ENCODE peak calls at places on chromosome 2, in nine cellular contexts. D is right atrium auricular region; W is PC-9; V is keratinocyte; X is CD8-positive, alpha-beta T cell; T is PC-3; B is colonic mucosa; S is neural progenitor cell; C is sigmoid colon. N is an unnamed sample. For H3K4me1 and H3K36me3, the result is how much of the 10 kb centered on the place peaks cover.

GRCh38 chr2:127647242-127648190 is 1.6 kb downstream of the GPR17 start:
- DNase-seq in D (no peak), W (no peak), V (no peak), X (no peak), T (peak), B (no peak), S (no peak), C (peak), N (no peak)

GRCh38 chr2:172283476-172283875 is 143.9 kb upstream of the ITGA6 start:
- DNase-seq in D (no peak), W (no peak), V (no peak), X (no peak), T (no peak), B (no peak), S (no peak), C (no peak), N (no peak)

GRCh38 chr2:25323612-25324189 is 18.0 kb downstream of the DNMT3A start:
- DNase-seq in D (no peak), W (no peak), V (no peak), X (no peak), T (no peak), B (no peak), S (no peak), C (no peak), N (no peak)

GRCh38 chr2:69831354-69831905 is 2.0 kb downstream of the GMCL1 start:
- DNase-seq in D (no peak), W (no peak), V (no peak), X (no peak), T (no peak), B (no peak), S (no peak), C (no peak), N (no peak)

GRCh38 chr2:236679906-236680305 is 110.3 kb downstream of the ACKR3 start:
- DNase-seq in D (no peak), W (no peak), V (no peak), X (no peak), T (peak), B (no peak), S (no peak), C (no peak), N (no peak)

GRCh38 chr2:196584903-196585302 is 54.6 kb upstream of the CCDC150 start:
- DNase-seq in D (no peak), W (no peak), V (no peak), X (no peak), T (peak), B (no peak), S (no peak), C (no peak), N (no peak)

GRCh38 chr2:49219741-49220140 is 65.4 kb upstream of the FSHR start:
- DNase-seq in D (no peak), W (no peak), V (no peak), X (no peak), T (no peak), B (no peak), S (no peak), C (no peak), N (no peak)

GRCh38 chr2:27714851-27715291 is 51.2 kb downstream of the SLC4A1AP start:
- DNase-seq in D (peak), W (no peak), V (no peak), X (no peak), T (no peak), B (no peak), S (peak), C (no peak), N (no peak)

GRCh38 chr2:159124931-159125467 is 156.6 kb downstream of the TANC1 start:
- DNase-seq in D (no peak), W (no peak), V (no peak), X (no peak), T (peak), B (no peak), S (no peak), C (no peak), N (peak)

GRCh38 chr2:159410276-159410675 is 123.8 kb upstream of the WDSUB1 start:
- DNase-seq in D (no peak), W (no peak), V (no peak), X (no peak), T (no peak), B (no peak), S (no peak), C (no peak), N (no peak)

GRCh38 chr2:222404126-222404891 is 20.0 kb upstream of the SGPP2 start:
- DNase-seq in D (no peak), W (no peak), V (no peak), X (no peak), T (no peak), B (no peak), S (no peak), C (no peak), N (no peak)

GRCh38 chr2:61758991-61759390 is 94.9 kb downstream of the FAM161A start:
- DNase-seq in D (no peak), W (no peak), V (no peak), X (no peak), T (no peak), B (no peak), S (no peak), C (no peak), N (no peak)

GRCh38 chr2:69514406-69514805 is 77.2 kb upstream of the NFU1 start:
- DNase-seq in D (no peak), W (no peak), V (no peak), X (no peak), T (no peak), B (no peak), S (peak), C (no peak), N (peak)

GRCh38 chr2:213015387-213016165 is 135.8 kb downstream of the IKZF2 start:
- DNase-seq in D (no peak), W (no peak), V (no peak), X (no peak), T (no peak), B (no peak), S (no peak), C (no peak), N (no peak)

GRCh38 chr2:129744649-129745048 is 234.8 kb upstream of the RAB6C start:
- DNase-seq in D (no peak), W (no peak), V (no peak), X (no peak), T (no peak), B (no peak), S (peak), C (no peak), N (no peak)

GRCh38 chr2:165114345-165114943 is 89.4 kb downstream of the SCN3A start:
- DNase-seq in D (no peak), W (no peak), V (no peak), X (no peak), T (peak), B (no peak), S (no peak), C (no peak), N (no peak)

GRCh38 chr2:42513252-42513918 is 19.6 kb upstream of the KCNG3 start:
- DNase-seq in D (no peak), W (peak), V (no peak), X (no peak), T (peak), B (peak), S (peak), C (no peak), N (peak)

GRCh38 chr2:71453404-71454220 is at the start of gene DYSF:
- DNase-seq in D (no peak), W (peak), V (no peak), X (no peak), T (peak), B (no peak), S (peak), C (peak), N (no peak)
- H3K4me1 ChIP-seq in D (half or more), W (half or more), V (under half), X (under half), T (under half), B (under half), S (under half), C (half or more), N (under half)

DNA sequence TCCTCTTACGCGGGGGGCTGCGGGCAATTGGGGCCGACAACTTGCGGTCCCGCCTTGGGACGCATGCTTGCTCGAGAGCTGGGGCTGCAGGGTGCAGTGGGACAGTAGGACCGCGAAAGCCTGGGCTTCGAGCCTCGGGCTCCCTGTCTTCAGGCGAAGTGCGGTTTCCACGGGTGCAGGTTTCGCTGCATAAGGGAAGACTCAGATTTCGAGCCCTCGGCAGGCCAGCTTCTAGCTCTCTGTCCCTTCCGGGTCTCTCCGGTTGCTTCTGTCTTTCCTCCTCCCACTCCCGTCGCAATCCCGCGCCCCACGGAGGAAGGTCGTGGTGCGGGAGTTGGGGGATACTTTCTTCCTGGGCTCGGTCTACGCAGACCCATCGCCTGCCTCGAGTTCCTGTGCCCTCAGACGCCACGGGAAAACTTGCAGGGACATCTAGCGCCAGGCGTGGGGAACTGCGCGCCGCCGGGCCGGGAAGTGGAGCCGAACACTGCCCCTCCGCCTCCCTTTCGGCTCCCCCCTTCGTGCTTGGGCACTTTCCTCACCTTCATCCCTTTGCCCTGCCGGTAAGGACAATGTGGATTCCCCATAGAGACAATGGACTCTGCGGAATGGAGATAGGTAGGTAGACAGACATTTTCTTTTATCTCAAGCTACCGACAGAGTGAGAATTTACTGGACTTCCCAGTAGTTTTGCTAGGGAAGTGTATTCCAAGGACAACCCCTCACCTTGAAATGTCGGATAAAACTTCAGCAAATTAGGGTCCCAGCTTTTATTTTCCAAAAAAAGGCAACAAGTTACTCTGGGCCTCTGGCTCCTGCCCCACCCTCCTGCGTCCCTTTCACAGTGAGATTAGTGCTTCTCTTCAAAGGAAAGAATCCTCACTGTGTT is 4.2 kb upstream of the HOXD13 start:
- DNase-seq in D (no peak), W (no peak), V (no peak), X (no peak), T (peak), B (peak), S (peak), C (no peak), N (no peak)
- TF ChIP-seq CTCF in D (peak), W (peak), V (peak), X (peak), T (peak), B (peak), S (peak), C (peak), N (peak)

DNA sequence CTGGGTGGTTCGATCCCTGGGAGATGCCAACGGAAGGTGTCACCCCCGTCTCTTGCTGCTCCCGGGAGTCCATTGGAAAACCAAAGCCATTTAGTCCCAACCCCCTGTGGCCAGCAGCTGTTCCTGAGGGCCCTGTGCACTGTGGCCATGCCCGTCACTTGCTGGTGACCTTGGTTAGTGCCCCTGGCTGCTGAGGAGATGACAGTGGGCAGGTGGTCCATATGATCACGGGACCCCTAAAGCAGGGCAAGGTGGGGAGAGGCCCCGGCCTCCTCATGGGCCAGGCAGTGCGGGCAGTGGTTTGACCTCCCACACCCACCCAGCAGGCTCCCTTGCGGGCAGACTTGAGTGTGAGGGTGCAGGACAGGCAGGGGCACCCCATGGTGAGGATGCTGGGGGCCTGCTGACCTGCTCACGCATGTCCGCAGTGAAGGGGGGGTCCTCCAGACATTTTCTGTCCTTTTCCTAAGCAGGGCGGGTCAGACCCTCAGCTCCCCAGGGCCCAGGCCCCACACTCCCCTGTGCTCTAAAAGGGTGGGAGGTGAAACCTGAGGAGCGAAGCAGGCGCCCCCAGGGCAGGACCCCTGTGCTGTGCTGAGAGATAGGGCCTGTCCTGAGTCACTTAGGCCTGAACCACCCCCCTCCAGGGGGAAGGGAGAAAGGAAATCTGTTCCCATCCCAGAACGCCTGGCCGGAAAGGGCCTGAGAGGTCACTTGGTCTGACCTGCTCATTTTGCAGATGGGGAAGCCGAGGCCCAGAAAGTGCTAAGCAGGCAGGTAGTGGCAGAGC is 6.8 kb downstream of the ITM2C start:
- DNase-seq in D (no peak), W (no peak), V (no peak), X (no peak), T (no peak), B (no peak), S (no peak), C (no peak), N (no peak)
- H3K36me3 ChIP-seq in D (under half), W (under half), V (under half), X (under half), T (under half), B (under half), S (under half), C (under half), N (under half)

GRCh38 chr2:10387033-10387432 is 61.1 kb downstream of the ODC1 start:
- DNase-seq in D (no peak), W (no peak), V (no peak), X (no peak), T (no peak), B (no peak), S (no peak), C (no peak), N (peak)
- H3K4me1 ChIP-seq in D (under half), W (under half), V (under half), X (half or more), T (half or more), B (under half), S (under half), C (under half), N (half or more)

GRCh38 chr2:73907840-73908452 is 15.1 kb downstream of the ACTG2 start:
- DNase-seq in D (no peak), W (peak), V (no peak), X (peak), T (peak), B (peak), S (peak), C (peak), N (no peak)
- TF ChIP-seq CTCF in D (peak), W (peak), V (peak), X (peak), T (peak), B (no peak), S (peak), C (peak), N (peak)

GRCh38 chr2:190367091-190367490 is 23.7 kb downstream of the INPP1 start:
- DNase-seq in D (no peak), W (no peak), V (no peak), X (no peak), T (no peak), B (no peak), S (no peak), C (no peak), N (no peak)

GRCh38 chr2:190366248-190366753 is 22.9 kb downstream of the INPP1 start:
- DNase-seq in D (no peak), W (no peak), V (no peak), X (no peak), T (no peak), B (no peak), S (no peak), C (no peak), N (no peak)

GRCh38 chr2:190369635-190370034 is 26.2 kb downstream of the INPP1 start:
- DNase-seq in D (no peak), W (no peak), V (no peak), X (no peak), T (no peak), B (no peak), S (no peak), C (no peak), N (no peak)

GRCh38 chr2:190362894-190363293 is 19.5 kb downstream of the INPP1 start:
- DNase-seq in D (no peak), W (no peak), V (no peak), X (no peak), T (no peak), B (no peak), S (no peak), C (no peak), N (no peak)

GRCh38 chr2:190365499-190366204 is 22.3 kb downstream of the INPP1 start:
- DNase-seq in D (no peak), W (no peak), V (no peak), X (no peak), T (no peak), B (no peak), S (no peak), C (no peak), N (no peak)
- H3K36me3 ChIP-seq in D (under half), W (under half), V (under half), X (under half), T (under half), B (under half), S (under half), C (under half), N (under half)

GRCh38 chr2:184769686-184770085 is 171.4 kb downstream of the ZNF804A start:
- DNase-seq in D (no peak), W (no peak), V (no peak), X (no peak), T (no peak), B (no peak), S (no peak), C (no peak), N (no peak)

GRCh38 chr2:184765048-184765881 is 166.9 kb downstream of the ZNF804A start:
- DNase-seq in D (no peak), W (no peak), V (no peak), X (no peak), T (no peak), B (no peak), S (peak), C (no peak), N (no peak)

GRCh38 chr2:184769038-184769437 is 170.7 kb downstream of the ZNF804A start:
- DNase-seq in D (no peak), W (no peak), V (no peak), X (no peak), T (peak), B (no peak), S (no peak), C (no peak), N (no peak)

DNA sequence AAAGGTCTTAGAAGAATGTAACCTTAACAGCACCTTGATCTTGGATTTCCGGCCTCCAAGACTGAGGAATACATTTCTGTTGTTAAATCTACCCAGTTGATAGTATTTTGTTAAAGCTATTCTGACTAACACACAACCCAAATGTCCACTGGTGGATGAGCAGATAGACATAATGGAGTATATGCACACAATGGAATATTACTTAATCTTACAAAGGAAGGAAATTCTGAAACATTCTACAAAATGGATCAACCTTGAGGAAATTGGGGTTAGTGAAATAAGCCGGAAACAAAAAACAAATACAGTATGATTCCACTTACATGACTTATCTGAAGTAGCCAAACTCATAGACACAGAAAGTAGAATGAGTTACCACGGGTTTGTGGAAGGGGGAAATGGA is 168.7 kb downstream of the ZNF804A start:
- DNase-seq in D (no peak), W (no peak), V (no peak), X (no peak), T (no peak), B (no peak), S (no peak), C (no peak), N (no peak)
- H3K4me1 ChIP-seq in D (under half), W (under half), V (under half), X (under half), T (under half), B (under half), S (under half), C (under half), N (under half)

N was measured in lung.